ENCODE peak calls at places on chromosomes 7 and 10, in five cellular contexts. A, X, E, P and C are unnamed samples.

GRCh38 chr10:121927361-121927840 is 430 bp downstream of the ATE1 start:
- DNase-seq in E (peak), A (peak), P (peak), X (no peak), C (no peak)

GRCh38 chr7:96973986-96974385 is 31.4 kb upstream of the DLX6 start:
- DNase-seq in X (no peak), A (no peak), E (no peak), P (no peak), C (no peak)

GRCh38 chr10:112208981-112209380 is 25.4 kb upstream of the GPAM start:
- DNase-seq in P (no peak), E (no peak), A (no peak), X (no peak), C (no peak)

GRCh38 chr10:30849636-30850035 is 182.0 kb downstream of the ZNF438 start:
- DNase-seq in P (no peak), A (no peak), E (no peak), X (no peak), C (no peak)

GRCh38 chr7:1940402-1940786 is 270.3 kb downstream of the ELFN1 start:
- DNase-seq in A (no peak), E (no peak), X (no peak), P (peak), C (peak)

GRCh38 chr10:124619195-124619594 is 125.0 kb downstream of the FAM53B start:
- DNase-seq in X (no peak), A (peak), E (no peak), P (no peak), C (no peak)

GRCh38 chr7:78125884-78126283 is 327.3 kb downstream of the PHTF2 start:
- DNase-seq in P (no peak), A (no peak), X (no peak), E (no peak), C (no peak)

GRCh38 chr7:134364619-134365037 is 47.9 kb upstream of the SLC35B4 start:
- DNase-seq in X (peak), E (no peak), P (no peak), A (no peak), C (no peak)

GRCh38 chr7:133431134-133431711 is 178.3 kb downstream of the EXOC4 start:
- DNase-seq in E (no peak), X (no peak), P (no peak), A (no peak), C (no peak)

GRCh38 chr7:72441791-72442190 is 29.7 kb upstream of the CALN1 start:
- DNase-seq in A (no peak), X (no peak), E (no peak), P (no peak), C (no peak)

GRCh38 chr10:73847031-73847430 is 27.3 kb downstream of the CAMK2G start:
- DNase-seq in E (no peak), X (no peak), P (no peak), A (no peak), C (no peak)

GRCh38 chr10:5570979-5571810 is 46.4 kb downstream of the CALML3 start:
- DNase-seq in A (no peak), X (no peak), P (no peak), E (no peak), C (peak)

GRCh38 chr7:101140339-101140699 is 13.4 kb downstream of the SERPINE1 start:
- DNase-seq in E (no peak), X (no peak), P (no peak), A (no peak), C (no peak)

GRCh38 chr10:119217937-119218579 is 10.7 kb downstream of the GRK5 start:
- DNase-seq in P (no peak), A (no peak), X (no peak), E (no peak), C (no peak)

GRCh38 chr7:20164420-20165145 is 52.6 kb downstream of the MACC1 start:
- DNase-seq in E (no peak), A (no peak), X (no peak), P (no peak), C (no peak)

GRCh38 chr7:27870595-27870994 is 130.6 kb downstream of the TAX1BP1 start:
- DNase-seq in A (no peak), X (no peak), P (no peak), E (no peak), C (no peak)

GRCh38 chr10:133567119-133567518 is 1.7 kb upstream of the SYCE1 start:
- DNase-seq in P (no peak), A (no peak), E (no peak), X (no peak), C (no peak)

GRCh38 chr10:6579193-6579903 is 728 bp downstream of the PRKCQ start:
- DNase-seq in P (no peak), X (no peak), E (no peak), A (no peak), C (no peak)

GRCh38 chr10:26627320-26627719 is 70.2 kb upstream of the PDSS1 start:
- DNase-seq in X (no peak), E (peak), A (no peak), P (no peak), C (no peak)

GRCh38 chr7:36763084-36763807 is 39.0 kb upstream of the AOAH start:
- DNase-seq in X (no peak), A (no peak), P (no peak), E (no peak), C (no peak)

GRCh38 chr7:44727346-44728262 is 21.0 kb upstream of the ZMIZ2 start:
- DNase-seq in A (no peak), P (no peak), X (no peak), E (no peak), C (no peak)

GRCh38 chr10:94076325-94076841 is 82.7 kb downstream of the PLCE1 start:
- DNase-seq in A (no peak), P (no peak), E (no peak), X (no peak), C (no peak)

GRCh38 chr10:101720606-101721230 is 25.7 kb upstream of the FBXW4 start:
- DNase-seq in E (no peak), X (no peak), A (no peak), P (no peak), C (no peak)
- TF ChIP-seq CTCF in E (no peak), X (no peak), A (no peak), P (no peak), C (no peak)

DNA sequence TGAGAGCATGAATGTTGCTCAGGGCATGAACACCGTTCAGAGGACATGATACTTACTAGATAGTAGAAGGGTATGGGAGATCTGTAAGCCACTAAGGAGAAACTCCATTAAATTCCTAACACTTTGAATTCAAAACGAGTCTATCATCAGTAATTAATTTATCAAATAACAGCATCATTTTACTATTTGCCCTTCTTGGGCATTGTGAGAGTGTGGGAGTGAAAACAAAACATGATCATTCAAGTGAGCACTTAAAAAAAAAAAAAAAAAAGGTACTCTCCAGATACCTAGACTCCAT is 20.5 kb upstream of the ASB15 start:
- DNase-seq in E (no peak), P (no peak), X (no peak), A (no peak), C (no peak)
- TF ChIP-seq CTCF in E (no peak), P (no peak), X (no peak), A (no peak), C (no peak)

GRCh38 chr7:128424936-128425335 is 15.2 kb upstream of the IMPDH1 start:
- DNase-seq in A (no peak), E (no peak), X (no peak), P (no peak), C (no peak)

GRCh38 chr7:128425851-128426250 is 16.1 kb upstream of the IMPDH1 start:
- DNase-seq in E (peak), X (no peak), A (peak), P (peak), C (no peak)

GRCh38 chr7:128431221-128431620 is 21.4 kb upstream of the IMPDH1 start:
- DNase-seq in P (no peak), E (peak), A (no peak), X (no peak), C (no peak)

GRCh38 chr7:128430207-128430606 is 20.4 kb upstream of the IMPDH1 start:
- DNase-seq in E (no peak), P (no peak), X (no peak), A (no peak), C (no peak)

GRCh38 chr7:128427289-128427891 is 17.6 kb upstream of the IMPDH1 start:
- DNase-seq in P (no peak), X (no peak), A (peak), E (no peak), C (no peak)
- TF ChIP-seq CTCF in P (peak), X (peak), A (peak), E (peak), C (peak)

DNA sequence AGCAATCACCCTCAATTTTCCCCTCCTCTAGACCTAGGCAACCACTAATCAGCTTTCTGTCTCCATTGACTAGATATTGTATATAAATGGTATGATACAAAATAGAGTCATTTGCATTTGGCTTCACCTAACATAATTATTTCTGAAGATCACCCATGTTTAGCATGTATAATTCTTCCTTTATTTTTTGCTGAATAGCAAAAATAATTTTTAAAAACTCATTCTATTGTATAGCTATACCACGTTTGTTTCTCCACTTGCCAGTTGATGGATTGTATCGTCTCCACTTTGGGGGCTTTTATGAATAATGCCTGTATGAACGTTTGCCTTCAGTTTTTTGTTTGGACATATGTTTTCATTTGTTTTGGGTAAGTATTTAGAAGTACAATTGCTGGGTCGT is 95.3 kb downstream of the ZNRF2 start:
- DNase-seq in X (no peak), P (no peak), E (no peak), A (no peak), C (no peak)
- TF ChIP-seq CTCF in X (no peak), P (no peak), E (no peak), A (no peak), C (no peak)

GRCh38 chr10:61047788-61048560 is 104.0 kb upstream of the RHOBTB1 start:
- DNase-seq in E (no peak), A (no peak), P (no peak), X (no peak), C (no peak)

GRCh38 chr10:61051356-61051755 is 107.4 kb upstream of the RHOBTB1 start:
- DNase-seq in A (no peak), X (no peak), E (no peak), P (no peak), C (no peak)

GRCh38 chr10:61047011-61047410 is 103.0 kb upstream of the RHOBTB1 start:
- DNase-seq in E (no peak), P (no peak), X (no peak), A (no peak), C (no peak)

GRCh38 chr10:61052469-61053205 is 108.7 kb upstream of the RHOBTB1 start:
- DNase-seq in X (no peak), A (no peak), E (peak), P (no peak), C (no peak)

DNA sequence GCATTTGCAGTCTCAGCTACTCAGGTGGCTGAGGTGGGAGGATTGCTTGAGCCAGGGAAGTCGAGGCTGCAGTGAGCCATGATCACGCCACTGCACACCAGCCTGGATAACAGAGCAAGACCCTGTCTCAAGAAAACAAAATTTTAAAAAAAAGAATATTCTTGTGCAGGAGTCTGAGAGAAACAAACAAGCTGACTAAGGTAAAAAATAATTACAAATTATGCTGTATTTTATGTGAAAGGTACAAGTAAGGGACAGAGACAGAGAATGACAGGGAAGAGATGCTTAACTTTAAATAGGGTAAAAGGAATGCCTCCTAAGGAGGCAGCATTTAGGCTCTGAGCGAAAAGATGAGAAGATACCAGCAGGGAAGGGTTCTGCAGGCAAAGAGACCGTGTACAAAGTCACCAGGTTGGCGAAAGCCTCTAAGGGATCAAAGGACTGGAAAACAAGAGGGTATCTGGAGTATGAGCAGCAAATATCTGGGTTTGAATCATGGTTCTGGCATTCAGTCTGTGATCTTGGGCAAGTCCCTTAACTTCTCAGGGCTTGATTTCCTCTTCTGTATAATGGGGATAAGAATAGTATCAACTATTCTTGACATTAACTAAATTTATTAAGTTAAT is 106.2 kb upstream of the RHOBTB1 start:
- DNase-seq in P (no peak), A (no peak), E (no peak), X (no peak), C (no peak)
- TF ChIP-seq CTCF in P (no peak), A (no peak), E (no peak), X (no peak), C (no peak)

GRCh38 chr10:113776553-113776952 is 25.1 kb downstream of the PLEKHS1 start:
- DNase-seq in P (no peak), A (no peak), X (no peak), E (no peak), C (no peak)

GRCh38 chr10:113782986-113783704 is 31.7 kb downstream of the PLEKHS1 start:
- DNase-seq in A (no peak), X (no peak), E (no peak), P (no peak), C (no peak)

GRCh38 chr10:113775681-113776294 is 24.3 kb downstream of the PLEKHS1 start:
- DNase-seq in E (no peak), P (no peak), A (no peak), X (no peak), C (no peak)

GRCh38 chr10:113782367-113782766 is 30.9 kb downstream of the PLEKHS1 start:
- DNase-seq in X (no peak), E (no peak), P (no peak), A (no peak), C (no peak)

GRCh38 chr10:113780681-113781250 is 29.3 kb downstream of the PLEKHS1 start:
- DNase-seq in P (no peak), X (no peak), E (no peak), A (no peak), C (no peak)
- TF ChIP-seq CTCF in P (no peak), X (no peak), E (no peak), A (no peak), C (peak)

DNA sequence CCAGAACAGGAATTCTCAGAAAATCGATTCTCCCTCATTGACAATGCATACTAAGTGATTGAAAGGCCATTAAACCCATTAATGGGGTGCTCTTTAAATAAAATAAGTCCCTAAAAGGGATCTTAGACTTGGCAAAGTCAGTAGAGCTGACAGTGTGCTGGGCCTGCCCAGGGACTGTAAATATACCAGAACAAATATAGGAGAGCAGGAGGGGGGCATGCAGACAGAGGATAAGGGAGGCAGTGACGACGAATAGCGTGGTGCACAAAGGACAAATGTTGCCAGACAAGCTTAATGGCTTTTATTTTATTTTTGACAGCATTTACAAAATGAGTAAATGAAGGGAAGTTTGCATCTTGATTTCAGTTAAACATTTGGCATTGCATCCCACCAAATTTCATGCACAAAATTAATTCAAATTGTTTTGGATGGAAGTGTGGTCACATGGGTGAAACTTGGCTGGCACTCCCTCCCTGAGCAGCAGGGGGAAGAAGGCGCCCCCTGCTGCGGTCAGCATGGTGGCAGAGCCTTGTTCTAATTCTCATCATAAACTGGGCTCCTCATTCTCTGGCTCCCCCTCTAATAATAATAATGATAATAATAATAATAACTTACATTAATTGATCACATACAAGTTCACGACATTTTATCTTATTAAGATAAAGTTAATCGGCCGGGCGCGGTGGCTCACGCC is 215.9 kb downstream of the SNX10 start:
- DNase-seq in A (peak), P (no peak), X (no peak), E (no peak), C (no peak)
- TF ChIP-seq CTCF in A (no peak), P (no peak), X (no peak), E (peak), C (no peak)